ENCODE peak calls at places on chromosomes 7 and 10, in eight cellular contexts. K is A549, T is IMR-90, D is SK-N-SH, Z is HCT116, R is K562, X is HepG2, F is H1. E is an unnamed sample.

GRCh38 chr10:71565284-71566000 is 154.1 kb downstream of the C10orf105 start:
- DNase-seq in K (no peak), T (no peak), D (no peak), Z (no peak), R (no peak), X (no peak), F (no peak), E (no peak)

GRCh38 chr7:23751852-23752251 is 41.8 kb downstream of the STK31 start:
- DNase-seq in K (no peak), T (no peak), D (no peak), Z (no peak), R (no peak), X (no peak), F (no peak), E (no peak)

GRCh38 chr7:23356726-23357125 is 57.6 kb downstream of the MALSU1 start:
- DNase-seq in K (no peak), T (no peak), D (no peak), Z (no peak), R (no peak), X (no peak), F (no peak), E (no peak)

GRCh38 chr7:32275216-32275979 is 205.2 kb upstream of the PDE1C start:
- DNase-seq in K (no peak), T (no peak), D (no peak), Z (no peak), R (no peak), X (no peak), F (no peak), E (peak)

GRCh38 chr10:133279266-133279960 is 2.7 kb upstream of the ADAM8 start:
- DNase-seq in K (no peak), T (no peak), D (no peak), Z (no peak), R (no peak), X (no peak), F (no peak), E (no peak)

GRCh38 chr7:29485376-29486190 is 78.1 kb upstream of the PRR15 start:
- DNase-seq in K (no peak), T (no peak), D (peak), Z (no peak), R (no peak), X (peak), F (no peak), E (no peak)

GRCh38 chr7:30975257-30975899 is 11.6 kb downstream of the GHRHR start:
- DNase-seq in K (no peak), T (no peak), D (peak), Z (no peak), R (no peak), X (no peak), F (no peak), E (no peak)

GRCh38 chr7:29807179-29807841 is 1.0 kb downstream of the WIPF3 start:
- DNase-seq in K (peak), T (no peak), D (peak), Z (peak), R (no peak), X (peak), F (no peak), E (no peak)

GRCh38 chr7:3585826-3586225 is 284.8 kb downstream of the SDK1 start:
- DNase-seq in K (no peak), T (no peak), D (no peak), Z (no peak), R (no peak), X (no peak), F (no peak), E (no peak)

GRCh38 chr7:99623091-99623693 is 6.4 kb downstream of the ZSCAN25 start:
- DNase-seq in K (no peak), T (no peak), D (no peak), Z (no peak), R (no peak), X (no peak), F (no peak), E (no peak)

GRCh38 chr10:121994429-121994881 is 5.5 kb downstream of the TACC2 start:
- DNase-seq in K (no peak), T (no peak), D (no peak), Z (no peak), R (no peak), X (no peak), F (no peak), E (no peak)

GRCh38 chr10:91251430-91252056 is 31.1 kb downstream of the PCGF5 start:
- DNase-seq in K (peak), T (peak), D (peak), Z (peak), R (peak), X (peak), F (no peak), E (peak)

GRCh38 chr10:92544296-92544695 is 29.6 kb downstream of the IDE start:
- DNase-seq in K (no peak), T (peak), D (peak), Z (no peak), R (peak), X (no peak), F (no peak), E (peak)

GRCh38 chr7:115976651-115977050 is 53.9 kb downstream of the TFEC start:
- DNase-seq in K (no peak), T (peak), D (no peak), Z (no peak), R (no peak), X (no peak), F (no peak), E (no peak)

GRCh38 chr7:43583424-43584199 is 704 bp downstream of the STK17A start:
- DNase-seq in K (no peak), T (peak), D (peak), Z (no peak), R (peak), X (peak), F (no peak), E (no peak)

GRCh38 chr10:42783181-42783549 is 570 bp downstream of the BMS1 start:
- DNase-seq in K (peak), T (peak), D (no peak), Z (no peak), R (peak), X (peak), F (no peak), E (no peak)

GRCh38 chr7:128120116-128120515 is 88.9 kb upstream of the LRRC4 start:
- DNase-seq in K (no peak), T (no peak), D (no peak), Z (no peak), R (no peak), X (no peak), F (no peak), E (no peak)

GRCh38 chr7:52711951-52712350 is 323.5 kb upstream of the POM121L12 start:
- DNase-seq in K (no peak), T (no peak), D (no peak), Z (no peak), R (no peak), X (no peak), F (no peak), E (no peak)

GRCh38 chr7:52708846-52709245 is 326.6 kb upstream of the POM121L12 start:
- DNase-seq in K (no peak), T (no peak), D (no peak), Z (no peak), R (no peak), X (no peak), F (no peak), E (no peak)

GRCh38 chr7:52715701-52716100 is 319.7 kb upstream of the POM121L12 start:
- DNase-seq in K (no peak), T (no peak), D (no peak), Z (no peak), R (no peak), X (no peak), F (no peak), E (no peak)

DNA sequence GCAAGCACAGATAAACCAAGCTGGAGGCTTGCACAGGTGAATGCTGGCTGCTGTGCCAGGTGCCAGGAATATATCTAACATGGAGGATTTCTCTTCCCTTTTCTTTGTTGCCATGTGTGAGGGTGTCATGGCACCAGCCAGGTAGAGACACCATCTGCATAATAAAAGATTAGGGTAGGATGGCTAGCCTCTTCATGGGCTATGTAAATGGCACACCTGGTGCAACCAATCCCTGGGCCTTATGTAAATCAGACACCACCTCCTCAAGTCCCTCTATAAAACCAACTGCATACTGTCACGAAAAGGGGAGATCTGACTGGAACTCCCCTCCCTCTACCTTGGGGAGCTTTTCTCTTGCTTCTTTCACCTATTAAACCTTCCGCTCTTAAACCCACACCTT is 322.5 kb upstream of the POM121L12 start:
- DNase-seq in K (no peak), T (no peak), D (no peak), Z (no peak), R (no peak), X (no peak), F (no peak), E (no peak)
- TF ChIP-seq RAD21 in K (no peak), T (no peak), D (no peak), Z (no peak), R (no peak), X (no peak), F (no peak), E (no peak)

GRCh38 chr10:51910189-51910588 is 210.8 kb upstream of the CSTF2T start:
- DNase-seq in K (no peak), T (peak), D (no peak), Z (no peak), R (no peak), X (no peak), F (peak), E (no peak)
- TF ChIP-seq RAD21 in K (no peak), T (no peak), D (no peak), Z (no peak), R (no peak), X (no peak), F (no peak), E (no peak)

GRCh38 chr7:86629-87028 is 105.7 kb upstream of the FAM20C start:
- DNase-seq in K (no peak), T (no peak), D (no peak), Z (no peak), R (no peak), X (no peak), F (no peak), E (no peak)
- TF ChIP-seq RAD21 in K (no peak), T (no peak), D (no peak), Z (no peak), R (no peak), X (no peak), F (no peak), E (no peak)

GRCh38 chr7:148982596-148983219 is 45.6 kb downstream of the PDIA4 start:
- DNase-seq in K (no peak), T (peak), D (peak), Z (no peak), R (peak), X (no peak), F (no peak), E (no peak)

GRCh38 chr7:148979827-148980226 is 48.5 kb downstream of the PDIA4 start:
- DNase-seq in K (no peak), T (no peak), D (no peak), Z (no peak), R (no peak), X (no peak), F (no peak), E (no peak)

GRCh38 chr7:148975896-148976295 is 52.4 kb downstream of the PDIA4 start:
- DNase-seq in K (no peak), T (no peak), D (no peak), Z (no peak), R (no peak), X (no peak), F (no peak), E (no peak)

GRCh38 chr7:148973256-148973655 is 55.0 kb downstream of the PDIA4 start:
- DNase-seq in K (no peak), T (no peak), D (no peak), Z (no peak), R (no peak), X (no peak), F (no peak), E (no peak)

GRCh38 chr7:148978091-148978490 is 50.2 kb downstream of the PDIA4 start:
- DNase-seq in K (no peak), T (no peak), D (no peak), Z (no peak), R (no peak), X (no peak), F (no peak), E (no peak)
- TF ChIP-seq RAD21 in K (no peak), T (no peak), D (no peak), Z (no peak), R (no peak), X (no peak), F (no peak), E (no peak)

GRCh38 chr7:24831240-24831639 is 74.0 kb upstream of the GSDME start:
- DNase-seq in K (no peak), T (peak), D (no peak), Z (no peak), R (no peak), X (no peak), F (no peak), E (no peak)

GRCh38 chr7:24833548-24833947 is 76.3 kb upstream of the GSDME start:
- DNase-seq in K (no peak), T (no peak), D (no peak), Z (no peak), R (no peak), X (no peak), F (no peak), E (no peak)

GRCh38 chr7:24836084-24836483 is 78.8 kb upstream of the GSDME start:
- DNase-seq in K (no peak), T (no peak), D (no peak), Z (no peak), R (no peak), X (no peak), F (no peak), E (peak)

GRCh38 chr7:24834150-24834798 is 77.0 kb upstream of the GSDME start:
- DNase-seq in K (no peak), T (no peak), D (no peak), Z (no peak), R (no peak), X (no peak), F (no peak), E (no peak)

DNA sequence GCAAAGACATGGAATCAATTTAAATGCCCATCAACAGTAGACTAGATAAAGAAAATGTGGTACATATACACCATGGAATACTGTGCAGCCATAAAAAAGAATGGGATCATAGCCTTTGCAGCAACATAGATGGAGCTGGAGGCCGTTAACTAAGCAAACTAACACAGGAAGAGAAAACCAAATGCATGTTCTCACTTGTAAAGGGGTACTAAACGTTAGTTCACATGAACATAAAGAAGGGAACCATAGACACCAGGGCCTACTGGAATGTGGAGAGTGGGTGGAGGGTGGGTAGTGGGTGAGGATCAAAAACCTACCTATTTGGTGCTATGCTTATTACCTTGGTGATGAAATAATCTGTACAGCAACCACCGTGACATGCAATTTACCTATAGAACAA is 78.4 kb upstream of the GSDME start:
- DNase-seq in K (no peak), T (no peak), D (no peak), Z (no peak), R (no peak), X (no peak), F (no peak), E (no peak)
- TF ChIP-seq RAD21 in K (no peak), T (no peak), D (no peak), Z (no peak), R (no peak), X (no peak), F (no peak), E (no peak)

DNA sequence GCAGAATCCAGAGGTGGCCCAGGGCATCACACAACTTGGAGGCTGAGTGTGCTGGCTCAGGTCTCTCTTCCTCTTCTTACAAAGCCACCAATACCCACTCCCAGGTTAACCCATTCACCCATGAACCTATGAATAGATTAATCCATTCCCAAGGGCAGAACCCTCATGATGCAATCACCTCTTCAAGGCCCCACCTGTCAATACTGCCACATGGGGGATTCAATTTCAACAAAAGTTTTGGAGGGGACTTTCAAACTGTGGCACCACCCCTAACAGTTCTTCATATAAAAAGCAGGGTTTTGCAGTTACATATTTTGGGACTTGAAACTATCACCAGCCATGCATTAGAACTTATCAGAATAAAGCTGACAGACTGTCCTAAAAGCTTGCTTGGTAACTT is 193.6 kb upstream of the RNF32 start:
- DNase-seq in K (no peak), T (no peak), D (no peak), Z (no peak), R (no peak), X (no peak), F (no peak), E (no peak)
- TF ChIP-seq RAD21 in K (no peak), T (no peak), D (no peak), Z (no peak), R (no peak), X (no peak), F (no peak), E (no peak)

E was measured in GM12878.